ENCODE peak calls at places on chromosomes 7 and 10, in six cellular contexts. One of them, this sample, is unnamed.

GRCh38 chr7:2729893-2730716 is 42.1 kb downstream of the AMZ1 start:
- DNase-seq in H9: no peak
- DNase-seq in DMS79: no peak
- DNase-seq in LoVo: no peak
- DNase-seq in sciatic nerve: no peak
- DNase-seq in lower lobe of right lung: no peak
- DNase-seq in this sample: no peak

GRCh38 chr10:27041196-27041595 is 59.1 kb downstream of the ANKRD26 start:
- DNase-seq in H9: no peak
- DNase-seq in DMS79: no peak
- DNase-seq in LoVo: no peak
- DNase-seq in sciatic nerve: no peak
- DNase-seq in lower lobe of right lung: no peak
- DNase-seq in this sample: no peak

GRCh38 chr7:155921804-155922506 is 109.7 kb upstream of the SHH start:
- DNase-seq in H9: peak; percentile 57
- DNase-seq in DMS79: no peak
- DNase-seq in LoVo: peak; percentile 81
- DNase-seq in sciatic nerve: no peak
- DNase-seq in lower lobe of right lung: peak; percentile 75
- DNase-seq in this sample: no peak

GRCh38 chr7:103592844-103593243 is 146.8 kb upstream of the SLC26A5 start:
- DNase-seq in H9: no peak
- DNase-seq in DMS79: no peak
- DNase-seq in LoVo: no peak
- DNase-seq in sciatic nerve: no peak
- DNase-seq in lower lobe of right lung: no peak
- DNase-seq in this sample: no peak

GRCh38 chr10:84541289-84541637 is 212.9 kb downstream of the CCSER2 start:
- DNase-seq in H9: peak; percentile 84
- DNase-seq in DMS79: no peak
- DNase-seq in LoVo: no peak
- DNase-seq in sciatic nerve: no peak
- DNase-seq in lower lobe of right lung: no peak
- DNase-seq in this sample: no peak

GRCh38 chr10:17453377-17454091 is 861 bp downstream of the ST8SIA6 start:
- DNase-seq in H9: peak; percentile 68
- DNase-seq in DMS79: no peak
- DNase-seq in LoVo: peak; percentile 55
- DNase-seq in sciatic nerve: peak; percentile 62
- DNase-seq in lower lobe of right lung: peak; percentile 64
- DNase-seq in this sample: no peak

GRCh38 chr10:97196213-97197029 is 10.7 kb upstream of the SLIT1 start:
- DNase-seq in H9: peak; percentile 85
- DNase-seq in DMS79: peak; percentile 34
- DNase-seq in LoVo: peak; percentile 78
- DNase-seq in sciatic nerve: no peak
- DNase-seq in lower lobe of right lung: peak; percentile 56
- DNase-seq in this sample: peak; percentile 71

GRCh38 chr7:33774762-33775523 is 130.4 kb upstream of the BMPER start:
- DNase-seq in H9: no peak
- DNase-seq in DMS79: no peak
- DNase-seq in LoVo: no peak
- DNase-seq in sciatic nerve: peak; percentile 80
- DNase-seq in lower lobe of right lung: no peak
- DNase-seq in this sample: no peak

GRCh38 chr10:131934769-131935168 is 34.0 kb downstream of the PPP2R2D start:
- DNase-seq in H9: no peak
- DNase-seq in DMS79: no peak
- DNase-seq in LoVo: no peak
- DNase-seq in sciatic nerve: peak; percentile 48
- DNase-seq in lower lobe of right lung: no peak
- DNase-seq in this sample: no peak

GRCh38 chr10:124180947-124181549 is 87.7 kb upstream of the CHST15 start:
- DNase-seq in H9: no peak
- DNase-seq in DMS79: no peak
- DNase-seq in LoVo: no peak
- DNase-seq in sciatic nerve: no peak
- DNase-seq in lower lobe of right lung: no peak
- DNase-seq in this sample: no peak

This sample was measured in NCI-H1694.